ENCODE peak calls at places on chromosome 2, in eight cellular contexts. P is SK-N-SH; C is effector CD8-positive, alpha-beta T cell; Q is NCI-H1105; X is activated CD8-positive, alpha-beta memory T cell treated with anti-CD3 and anti-CD28 coated beads for 24 hours; W is NCI-H1092 treated with DMSO at 0.1 percent for 48 hours; D is erythroblast; A is nephron progenitor cell. U is an unnamed sample.

GRCh38 chr2:104654813-104655212 is 199.1 kb upstream of the POU3F3 start:
- DNase-seq in P (peak), C (no peak), Q (no peak), X (no peak), W (no peak), D (no peak), A (no peak), U (no peak)

GRCh38 chr2:209368924-209369323 is 54.9 kb upstream of the MAP2 start:
- DNase-seq in P (no peak), C (no peak), Q (peak), X (no peak), W (no peak), D (no peak), A (no peak), U (no peak)

GRCh38 chr2:54665436-54665856 is 58.0 kb upstream of the EML6 start:
- DNase-seq in P (peak), C (no peak), Q (no peak), X (no peak), W (peak), D (peak), A (peak), U (peak)

GRCh38 chr2:17660219-17660618 is 93.4 kb downstream of the SMC6 start:
- DNase-seq in P (no peak), C (no peak), Q (no peak), X (no peak), W (no peak), D (peak), A (no peak), U (no peak)

GRCh38 chr2:144516981-144517824 is 2.7 kb downstream of the ZEB2 start:
- DNase-seq in P (peak), C (no peak), Q (no peak), X (peak), W (no peak), D (peak), A (peak), U (no peak)

GRCh38 chr2:39851251-39851650 is 72.2 kb upstream of the THUMPD2 start:
- DNase-seq in P (no peak), C (no peak), Q (no peak), X (no peak), W (no peak), D (no peak), A (no peak), U (no peak)

GRCh38 chr2:215974700-215975429 is 38.5 kb downstream of the MREG start:
- DNase-seq in P (no peak), C (no peak), Q (no peak), X (no peak), W (no peak), D (no peak), A (no peak), U (no peak)

GRCh38 chr2:180516204-180516603 is 464.2 kb upstream of the UBE2E3 start:
- DNase-seq in P (no peak), C (no peak), Q (no peak), X (no peak), W (no peak), D (no peak), A (no peak), U (no peak)